ENCODE peak calls at places on chromosomes 6 and 20, in ten cellular contexts. Y, L, R, M, V, U, Q, S, X and H are unnamed samples.
A peak's percentile ranks its signal among the peaks of the same experiment; 100 is the strongest.

GRCh38 chr20:973785-974194 is 28.3 kb downstream of the RSPO4 start:
- DNase-seq in U (peak; percentile 23), X (peak; percentile 77), M (peak; percentile 10), Q (peak; percentile 55), R (no peak), V (no peak), Y (no peak), L (no peak), S (no peak), H (no peak)

GRCh38 chr6:25652007-25652515 is at the start of gene SCGN:
- DNase-seq in Q (no peak), X (no peak), M (peak; percentile 36), V (peak; percentile 89), U (peak; percentile 75), S (peak; percentile 78), Y (no peak), L (peak; percentile 74), R (peak; percentile 30), H (no peak)

GRCh38 chr6:155495011-155495768 is 39.6 kb upstream of the NOX3 start:
- DNase-seq in Q (no peak), U (peak; percentile 78), R (no peak), S (peak; percentile 16), V (peak; percentile 59), X (no peak), M (peak; percentile 92), Y (no peak), L (no peak), H (peak; percentile 57)

GRCh38 chr6:90192857-90193256 is 103.8 kb downstream of the BACH2 start:
- DNase-seq in Y (no peak), Q (no peak), L (no peak), S (no peak), R (no peak), M (no peak), X (no peak), V (no peak), U (no peak), H (no peak)

GRCh38 chr20:61052195-61052594 is 199.9 kb upstream of the CDH4 start:
- DNase-seq in U (no peak), V (no peak), Q (no peak), Y (no peak), X (no peak), S (no peak), L (no peak), R (no peak), M (no peak), H (no peak)

GRCh38 chr20:1229541-1229940 is 3.7 kb downstream of the RAD21L1 start:
- DNase-seq in X (no peak), M (no peak), Q (no peak), R (no peak), U (no peak), S (no peak), V (no peak), L (no peak), Y (no peak), H (no peak)

GRCh38 chr6:140175486-140175885 is 801.0 kb upstream of the CITED2 start:
- DNase-seq in M (peak; percentile 34), R (no peak), S (no peak), X (no peak), Y (no peak), Q (no peak), V (no peak), U (no peak), L (no peak), H (no peak)

GRCh38 chr6:141467881-141468280 is 664.8 kb upstream of the GJE1 start:
- DNase-seq in U (no peak), Q (no peak), S (no peak), R (no peak), Y (no peak), X (no peak), L (no peak), V (no peak), M (no peak), H (no peak)

GRCh38 chr6:139903411-139904157 is 529.1 kb upstream of the CITED2 start:
- DNase-seq in M (no peak), V (no peak), L (no peak), Q (no peak), U (no peak), X (no peak), R (no peak), Y (no peak), S (no peak), H (no peak)

GRCh38 chr20:48841861-48842529 is 14.2 kb upstream of the PREX1 start:
- DNase-seq in Q (no peak), L (no peak), R (no peak), Y (no peak), M (peak; percentile 82), S (no peak), V (no peak), X (peak; percentile 67), U (no peak), H (no peak)

GRCh38 chr6:97963148-97963680 is 680.2 kb upstream of the MMS22L start:
- DNase-seq in R (no peak), Q (no peak), V (no peak), L (no peak), Y (no peak), X (no peak), M (no peak), S (no peak), U (no peak), H (no peak)

GRCh38 chr6:2695464-2696095 is 55.1 kb downstream of the MYLK4 start:
- DNase-seq in Y (no peak), R (no peak), V (no peak), S (no peak), L (no peak), X (no peak), U (no peak), Q (peak; percentile 36), M (peak; percentile 57), H (no peak)

GRCh38 chr20:62861732-62862336 is at the start of gene TCFL5:
- DNase-seq in X (peak; percentile 83), Q (peak; percentile 81), U (peak; percentile 91), S (peak; percentile 88), V (peak; percentile 99), L (peak; percentile 94), M (peak; percentile 76), Y (peak; percentile 98), R (peak; percentile 82), H (peak; percentile 87)
- TF ChIP-seq POLR2A in X (peak; percentile 31), Q (no peak), U (no peak), S (no peak), V (no peak), L (no peak), M (no peak), Y (no peak), R (no peak), H (peak; percentile 39)

GRCh38 chr20:44681796-44682566 is 30.5 kb upstream of the ADA start:
- DNase-seq in V (no peak), R (no peak), U (no peak), Y (no peak), X (no peak), M (no peak), L (no peak), Q (no peak), S (no peak), H (no peak)
- TF ChIP-seq POLR2A in V (no peak), R (no peak), U (no peak), Y (no peak), X (no peak), M (no peak), L (no peak), Q (no peak), S (no peak), H (no peak)

DNA sequence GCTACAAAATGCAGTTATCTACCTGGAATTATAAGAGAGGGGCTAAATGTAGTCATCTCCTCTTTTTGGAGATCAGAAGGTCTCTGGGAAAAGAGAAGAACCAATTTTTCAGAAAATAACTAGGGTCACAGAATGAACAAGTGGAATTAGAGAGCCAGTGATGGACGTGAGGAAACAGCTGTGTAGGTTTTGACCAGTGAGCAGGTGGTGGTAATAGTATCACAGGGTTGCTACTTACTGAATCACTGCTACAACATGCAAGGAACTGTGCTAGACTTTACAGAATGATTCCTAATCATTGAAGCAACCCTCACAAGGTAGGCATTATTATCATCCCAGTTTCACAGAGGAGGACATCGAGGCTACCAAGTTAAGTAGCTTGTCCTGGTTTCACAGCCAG is 1.7 kb downstream of the ATP6V1G2 start:
- DNase-seq in M (no peak), S (no peak), Y (no peak), X (no peak), R (no peak), U (no peak), V (no peak), Q (no peak), L (no peak), H (no peak)
- TF ChIP-seq POLR2A in M (no peak), S (no peak), Y (no peak), X (no peak), R (no peak), U (no peak), V (no peak), Q (no peak), L (no peak), H (no peak)

GRCh38 chr6:125099211-125100017 is 54.2 kb upstream of the TPD52L1 start:
- DNase-seq in L (peak; percentile 86), Q (peak; percentile 49), M (peak; percentile 50), Y (peak; percentile 84), X (peak; percentile 53), S (peak; percentile 37), U (peak; percentile 73), R (no peak), V (peak; percentile 77), H (peak; percentile 43)
- TF ChIP-seq POLR2A in L (no peak), Q (no peak), M (no peak), Y (no peak), X (peak; percentile 15), S (no peak), U (no peak), R (no peak), V (no peak), H (no peak)

GRCh38 chr6:3806169-3806922 is 42.8 kb upstream of the FAM50B start:
- DNase-seq in X (no peak), Q (no peak), M (no peak), U (peak; percentile 68), S (peak; percentile 60), Y (no peak), V (no peak), L (no peak), R (no peak), H (no peak)
- TF ChIP-seq POLR2A in X (no peak), Q (no peak), M (no peak), U (no peak), S (no peak), Y (no peak), V (no peak), L (no peak), R (no peak), H (no peak)

GRCh38 chr6:32982702-32983492 is 14.5 kb downstream of the BRD2 start:
- DNase-seq in L (no peak), X (no peak), M (no peak), Q (no peak), Y (no peak), U (no peak), S (no peak), R (no peak), V (no peak), H (no peak)
- TF ChIP-seq POLR2A in L (no peak), X (no peak), M (no peak), Q (no peak), Y (no peak), U (no peak), S (no peak), R (no peak), V (no peak), H (no peak)